ENCODE peak calls at places on chromosome 1, in five cellular contexts. N is epithelial cell of proximal tubule, Y is C1 segment of cervical spinal cord, T is amniotic stem cell, E is NCI-H2081. S is an unnamed sample.

GRCh38 chr1:111369645-111370044 is 57.9 kb downstream of the OVGP1 start:
- DNase-seq in N (no peak), Y (no peak), T (no peak), E (no peak), S (no peak)

GRCh38 chr1:233412812-233413211 is 85.3 kb downstream of the MAP3K21 start:
- DNase-seq in N (no peak), Y (no peak), T (no peak), E (no peak), S (no peak)

GRCh38 chr1:65148548-65149390 is 766 bp downstream of the AK4 start:
- DNase-seq in N (no peak), Y (peak; percentile 44), T (no peak), E (peak; percentile 35), S (peak; percentile 56)

GRCh38 chr1:2209400-2210083 is 15.0 kb upstream of the FAAP20 start:
- DNase-seq in N (no peak), Y (no peak), T (no peak), E (no peak), S (no peak)

GRCh38 chr1:9371951-9372350 is 79.3 kb downstream of the SPSB1 start:
- DNase-seq in N (no peak), Y (no peak), T (no peak), E (no peak), S (no peak)

GRCh38 chr1:168709407-168709891 is 19.6 kb downstream of the DPT start:
- DNase-seq in N (no peak), Y (no peak), T (no peak), E (no peak), S (no peak)

GRCh38 chr1:75131593-75132420 is 2.4 kb upstream of the LHX8 start:
- DNase-seq in N (no peak), Y (no peak), T (no peak), E (no peak), S (no peak)

GRCh38 chr1:36836916-36837315 is 197.4 kb downstream of the GRIK3 start:
- DNase-seq in N (no peak), Y (no peak), T (no peak), E (no peak), S (no peak)

GRCh38 chr1:216576246-216576645 is 147.0 kb downstream of the ESRRG start:
- DNase-seq in N (no peak), Y (no peak), T (no peak), E (no peak), S (no peak)

GRCh38 chr1:170720661-170721060 is 56.7 kb downstream of the PRRX1 start:
- DNase-seq in N (no peak), Y (no peak), T (no peak), E (no peak), S (no peak)

GRCh38 chr1:32538887-32539583 is at the start of gene ZBTB8A:
- DNase-seq in N (no peak), Y (no peak), T (no peak), E (peak; percentile 87), S (peak; percentile 27)

GRCh38 chr1:28160677-28161328 is 15.7 kb downstream of the PTAFR start:
- DNase-seq in N (no peak), Y (no peak), T (no peak), E (no peak), S (no peak)

GRCh38 chr1:206001476-206001888 is 1.7 kb downstream of the RAB7B start:
- DNase-seq in N (peak; percentile 76), Y (no peak), T (peak; percentile 95), E (no peak), S (peak; percentile 20)

GRCh38 chr1:20685099-20685662 is 24.0 kb upstream of the DDOST start:
- DNase-seq in N (no peak), Y (no peak), T (no peak), E (no peak), S (peak; percentile 8)

S was measured in caudate nucleus.